ENCODE peak calls at places on chromosomes 12 and 14, in nine cellular contexts. One of them, this sample, is unnamed.

GRCh38 chr14:99756796-99757195 is 36.4 kb upstream of the EML1 start:
- DNase-seq in glutamatergic neuron: no peak
- DNase-seq in Calu3: no peak
- DNase-seq in GM04503: no peak
- DNase-seq in stomach: no peak
- DNase-seq in tibial nerve: no peak
- DNase-seq in cardiac muscle cell: no peak
- DNase-seq in lower leg skin: no peak
- DNase-seq in AG04450: no peak
- DNase-seq in this sample: no peak

GRCh38 chr12:75489613-75490210 is 9.2 kb downstream of the GLIPR1 start:
- DNase-seq in glutamatergic neuron: no peak
- DNase-seq in Calu3: no peak
- DNase-seq in GM04503: no peak
- DNase-seq in stomach: no peak
- DNase-seq in tibial nerve: no peak
- DNase-seq in cardiac muscle cell: peak; percentile 21
- DNase-seq in lower leg skin: no peak
- DNase-seq in AG04450: no peak
- DNase-seq in this sample: no peak

GRCh38 chr12:48750215-48750614 is 33.7 kb upstream of the CCNT1 start:
- DNase-seq in glutamatergic neuron: no peak
- DNase-seq in Calu3: no peak
- DNase-seq in GM04503: no peak
- DNase-seq in stomach: no peak
- DNase-seq in tibial nerve: no peak
- DNase-seq in cardiac muscle cell: no peak
- DNase-seq in lower leg skin: no peak
- DNase-seq in AG04450: peak; percentile 29
- DNase-seq in this sample: no peak

GRCh38 chr12:58413794-58414193 is 472.4 kb downstream of the ATP23 start:
- DNase-seq in glutamatergic neuron: no peak
- DNase-seq in Calu3: no peak
- DNase-seq in GM04503: no peak
- DNase-seq in stomach: no peak
- DNase-seq in tibial nerve: no peak
- DNase-seq in cardiac muscle cell: peak; percentile 85
- DNase-seq in lower leg skin: no peak
- DNase-seq in AG04450: no peak
- DNase-seq in this sample: no peak

GRCh38 chr14:61524211-61524806 is 171.0 kb upstream of the HIF1A start:
- DNase-seq in glutamatergic neuron: no peak
- DNase-seq in Calu3: peak; percentile 73
- DNase-seq in GM04503: no peak
- DNase-seq in stomach: no peak
- DNase-seq in tibial nerve: no peak
- DNase-seq in cardiac muscle cell: peak; percentile 88
- DNase-seq in lower leg skin: no peak
- DNase-seq in AG04450: no peak
- DNase-seq in this sample: no peak

GRCh38 chr14:73242274-73242960 is 5.1 kb downstream of the PAPLN start:
- DNase-seq in glutamatergic neuron: no peak
- DNase-seq in Calu3: no peak
- DNase-seq in GM04503: no peak
- DNase-seq in stomach: no peak
- DNase-seq in tibial nerve: no peak
- DNase-seq in cardiac muscle cell: peak; percentile 37
- DNase-seq in lower leg skin: no peak
- DNase-seq in AG04450: no peak
- DNase-seq in this sample: no peak

GRCh38 chr14:88179725-88180124 is 143.3 kb downstream of the KCNK10 start:
- DNase-seq in glutamatergic neuron: no peak
- DNase-seq in Calu3: no peak
- DNase-seq in GM04503: no peak
- DNase-seq in stomach: no peak
- DNase-seq in tibial nerve: no peak
- DNase-seq in cardiac muscle cell: no peak
- DNase-seq in lower leg skin: no peak
- DNase-seq in AG04450: no peak
- DNase-seq in this sample: no peak

GRCh38 chr14:101232340-101233015 is 328.8 kb upstream of the DIO3 start:
- DNase-seq in glutamatergic neuron: no peak
- DNase-seq in Calu3: no peak
- DNase-seq in GM04503: no peak
- DNase-seq in stomach: no peak
- DNase-seq in tibial nerve: no peak
- DNase-seq in cardiac muscle cell: no peak
- DNase-seq in lower leg skin: peak; percentile 80
- DNase-seq in AG04450: no peak
- DNase-seq in this sample: no peak

GRCh38 chr14:68877993-68878575 is 85.2 kb upstream of the ZFP36L1 start:
- DNase-seq in glutamatergic neuron: no peak
- DNase-seq in Calu3: no peak
- DNase-seq in GM04503: no peak
- DNase-seq in stomach: no peak
- DNase-seq in tibial nerve: no peak
- DNase-seq in cardiac muscle cell: no peak
- DNase-seq in lower leg skin: no peak
- DNase-seq in AG04450: no peak
- DNase-seq in this sample: no peak

GRCh38 chr14:20730921-20731320 is 14.8 kb upstream of the EDDM3A start:
- DNase-seq in glutamatergic neuron: no peak
- DNase-seq in Calu3: no peak
- DNase-seq in GM04503: no peak
- DNase-seq in stomach: no peak
- DNase-seq in tibial nerve: no peak
- DNase-seq in cardiac muscle cell: no peak
- DNase-seq in lower leg skin: no peak
- DNase-seq in AG04450: no peak
- DNase-seq in this sample: no peak

GRCh38 chr12:113555226-113555625 is 83.6 kb upstream of the LHX5 start:
- DNase-seq in glutamatergic neuron: no peak
- DNase-seq in Calu3: no peak
- DNase-seq in GM04503: no peak
- DNase-seq in stomach: no peak
- DNase-seq in tibial nerve: no peak
- DNase-seq in cardiac muscle cell: no peak
- DNase-seq in lower leg skin: no peak
- DNase-seq in AG04450: no peak
- DNase-seq in this sample: no peak

GRCh38 chr12:52041695-52042123 is 9.5 kb upstream of the NR4A1 start:
- DNase-seq in glutamatergic neuron: no peak
- DNase-seq in Calu3: no peak
- DNase-seq in GM04503: no peak
- DNase-seq in stomach: peak; percentile 58
- DNase-seq in tibial nerve: no peak
- DNase-seq in cardiac muscle cell: peak; percentile 60
- DNase-seq in lower leg skin: peak; percentile 87
- DNase-seq in AG04450: no peak
- DNase-seq in this sample: no peak

GRCh38 chr12:92140919-92141536 is 4.6 kb downstream of the BTG1 start:
- DNase-seq in glutamatergic neuron: no peak
- DNase-seq in Calu3: no peak
- DNase-seq in GM04503: no peak
- DNase-seq in stomach: no peak
- DNase-seq in tibial nerve: no peak
- DNase-seq in cardiac muscle cell: no peak
- DNase-seq in lower leg skin: no peak
- DNase-seq in AG04450: no peak
- DNase-seq in this sample: no peak

GRCh38 chr12:108907861-108908302 is 28.0 kb downstream of the DAO start:
- DNase-seq in glutamatergic neuron: no peak
- DNase-seq in Calu3: peak; percentile 8
- DNase-seq in GM04503: peak; percentile 14
- DNase-seq in stomach: no peak
- DNase-seq in tibial nerve: no peak
- DNase-seq in cardiac muscle cell: no peak
- DNase-seq in lower leg skin: no peak
- DNase-seq in AG04450: no peak
- DNase-seq in this sample: no peak

GRCh38 chr12:30874455-30875313 is 51.9 kb upstream of the TSPAN11 start:
- DNase-seq in glutamatergic neuron: no peak
- DNase-seq in Calu3: no peak
- DNase-seq in GM04503: no peak
- DNase-seq in stomach: no peak
- DNase-seq in tibial nerve: no peak
- DNase-seq in cardiac muscle cell: no peak
- DNase-seq in lower leg skin: no peak
- DNase-seq in AG04450: no peak
- DNase-seq in this sample: no peak

GRCh38 chr12:2804390-2805145 is 7.9 kb upstream of the ITFG2 start:
- DNase-seq in glutamatergic neuron: no peak
- DNase-seq in Calu3: no peak
- DNase-seq in GM04503: no peak
- DNase-seq in stomach: no peak
- DNase-seq in tibial nerve: peak; percentile 23
- DNase-seq in cardiac muscle cell: peak; percentile 91
- DNase-seq in lower leg skin: no peak
- DNase-seq in AG04450: no peak
- DNase-seq in this sample: no peak

GRCh38 chr14:67503331-67503730 is 14.8 kb upstream of the TMEM229B start:
- DNase-seq in glutamatergic neuron: no peak
- DNase-seq in Calu3: no peak
- DNase-seq in GM04503: no peak
- DNase-seq in stomach: no peak
- DNase-seq in tibial nerve: no peak
- DNase-seq in cardiac muscle cell: no peak
- DNase-seq in lower leg skin: no peak
- DNase-seq in AG04450: no peak
- DNase-seq in this sample: no peak

GRCh38 chr12:101733166-101733565 is 6.1 kb downstream of the SYCP3 start:
- DNase-seq in glutamatergic neuron: no peak
- DNase-seq in Calu3: no peak
- DNase-seq in GM04503: no peak
- DNase-seq in stomach: no peak
- DNase-seq in tibial nerve: no peak
- DNase-seq in cardiac muscle cell: no peak
- DNase-seq in lower leg skin: no peak
- DNase-seq in AG04450: no peak
- DNase-seq in this sample: no peak

GRCh38 chr14:99534863-99535262 is 53.7 kb downstream of the CCNK start:
- DNase-seq in glutamatergic neuron: no peak
- DNase-seq in Calu3: no peak
- DNase-seq in GM04503: no peak
- DNase-seq in stomach: no peak
- DNase-seq in tibial nerve: no peak
- DNase-seq in cardiac muscle cell: no peak
- DNase-seq in lower leg skin: no peak
- DNase-seq in AG04450: no peak
- DNase-seq in this sample: no peak

GRCh38 chr12:49055092-49055491 is 5.5 kb downstream of the KMT2D start:
- DNase-seq in glutamatergic neuron: no peak
- DNase-seq in Calu3: no peak
- DNase-seq in GM04503: no peak
- DNase-seq in stomach: no peak
- DNase-seq in tibial nerve: no peak
- DNase-seq in cardiac muscle cell: no peak
- DNase-seq in lower leg skin: no peak
- DNase-seq in AG04450: no peak
- DNase-seq in this sample: no peak

GRCh38 chr12:114732426-114733030 is 48.6 kb upstream of the TBX3 start:
- DNase-seq in glutamatergic neuron: no peak
- DNase-seq in Calu3: no peak
- DNase-seq in GM04503: no peak
- DNase-seq in stomach: no peak
- DNase-seq in tibial nerve: no peak
- DNase-seq in cardiac muscle cell: no peak
- DNase-seq in lower leg skin: no peak
- DNase-seq in AG04450: no peak
- DNase-seq in this sample: no peak

GRCh38 chr12:63805704-63806672 is 26.3 kb downstream of the RXYLT1 start:
- DNase-seq in glutamatergic neuron: no peak
- DNase-seq in Calu3: no peak
- DNase-seq in GM04503: no peak
- DNase-seq in stomach: no peak
- DNase-seq in tibial nerve: no peak
- DNase-seq in cardiac muscle cell: no peak
- DNase-seq in lower leg skin: no peak
- DNase-seq in AG04450: no peak
- DNase-seq in this sample: no peak

GRCh38 chr14:41668346-41668745 is 61.7 kb downstream of the LRFN5 start:
- DNase-seq in glutamatergic neuron: no peak
- DNase-seq in Calu3: no peak
- DNase-seq in GM04503: no peak
- DNase-seq in stomach: no peak
- DNase-seq in tibial nerve: no peak
- DNase-seq in cardiac muscle cell: peak; percentile 2
- DNase-seq in lower leg skin: no peak
- DNase-seq in AG04450: no peak
- DNase-seq in this sample: no peak

GRCh38 chr12:110379201-110379600 is 24.3 kb downstream of the ANAPC7 start:
- DNase-seq in glutamatergic neuron: no peak
- DNase-seq in Calu3: no peak
- DNase-seq in GM04503: no peak
- DNase-seq in stomach: no peak
- DNase-seq in tibial nerve: no peak
- DNase-seq in cardiac muscle cell: no peak
- DNase-seq in lower leg skin: no peak
- DNase-seq in AG04450: no peak
- DNase-seq in this sample: no peak